ENCODE peak calls at places on chromosomes 7 and 10, in five cellular contexts. K, R, F, A and Y are unnamed samples.

GRCh38 chr10:12121673-12122072 is 7.8 kb upstream of the SEC61A2 start:
- DNase-seq in K (no peak), R (no peak), F (no peak), A (no peak), Y (no peak)

GRCh38 chr7:110371709-110372108 is 719.2 kb upstream of the LRRN3 start:
- DNase-seq in K (no peak), R (no peak), F (no peak), A (no peak), Y (no peak)

GRCh38 chr7:92758796-92759431 is 77.5 kb downstream of the CDK6 start:
- DNase-seq in K (peak; percentile 40), R (no peak), F (no peak), A (no peak), Y (no peak)

GRCh38 chr7:53642361-53642760 is 606.9 kb downstream of the POM121L12 start:
- DNase-seq in K (no peak), R (no peak), F (no peak), A (no peak), Y (no peak)

GRCh38 chr10:95276367-95277200 is 14.2 kb downstream of the PDLIM1 start:
- DNase-seq in K (no peak), R (no peak), F (no peak), A (peak; percentile 51), Y (no peak)

GRCh38 chr10:127347202-127347959 is 151.0 kb upstream of the INSYN2A start:
- DNase-seq in K (no peak), R (no peak), F (no peak), A (no peak), Y (no peak)

GRCh38 chr7:38424750-38425463 is 151.5 kb upstream of the TARP start:
- DNase-seq in K (no peak), R (no peak), F (no peak), A (peak; percentile 23), Y (no peak)

GRCh38 chr7:156109988-156110387 is 297.7 kb upstream of the SHH start:
- DNase-seq in K (no peak), R (no peak), F (no peak), A (no peak), Y (no peak)

GRCh38 chr10:117365612-117366011 is 9.6 kb downstream of the PDZD8 start:
- DNase-seq in K (no peak), R (no peak), F (no peak), A (no peak), Y (no peak)

GRCh38 chr10:91354686-91355085 is 55.5 kb upstream of the HECTD2 start:
- DNase-seq in K (no peak), R (no peak), F (no peak), A (no peak), Y (no peak)

GRCh38 chr10:18164771-18165361 is 24.6 kb downstream of the CACNB2 start:
- DNase-seq in K (peak; percentile 91), R (no peak), F (no peak), A (peak; percentile 98), Y (no peak)

GRCh38 chr7:132825222-132825621 is 249.0 kb upstream of the PLXNA4 start:
- DNase-seq in K (no peak), R (no peak), F (no peak), A (no peak), Y (no peak)

GRCh38 chr10:18340496-18341051 is 200.3 kb downstream of the CACNB2 start:
- DNase-seq in K (peak; percentile 9), R (no peak), F (no peak), A (peak; percentile 15), Y (no peak)

GRCh38 chr7:24942226-24942625 is 37.8 kb downstream of the OSBPL3 start:
- DNase-seq in K (no peak), R (no peak), F (no peak), A (no peak), Y (no peak)

GRCh38 chr7:13017325-13017853 is 330.0 kb downstream of the ARL4A start:
- DNase-seq in K (no peak), R (no peak), F (no peak), A (peak; percentile 79), Y (no peak)

GRCh38 chr7:40536406-40536805 is 401.6 kb downstream of the SUGCT start:
- DNase-seq in K (peak; percentile 4), R (no peak), F (no peak), A (no peak), Y (no peak)

GRCh38 chr10:103890194-103890658 is 27.8 kb downstream of the STN1 start:
- DNase-seq in K (no peak), R (no peak), F (no peak), A (peak; percentile 29), Y (peak; percentile 69)

GRCh38 chr10:6416892-6417512 is 163.1 kb downstream of the PRKCQ start:
- DNase-seq in K (peak; percentile 34), R (no peak), F (peak; percentile 69), A (peak; percentile 59), Y (no peak)

GRCh38 chr7:42621543-42622219 is 290.2 kb downstream of the C7orf25 start:
- DNase-seq in K (no peak), R (no peak), F (no peak), A (no peak), Y (no peak)

GRCh38 chr7:44563171-44563679 is 10.5 kb downstream of the DDX56 start:
- DNase-seq in K (no peak), R (no peak), F (no peak), A (no peak), Y (no peak)

GRCh38 chr10:30763933-30764332 is 134.4 kb upstream of the LYZL2 start:
- DNase-seq in K (no peak), R (no peak), F (no peak), A (no peak), Y (peak; percentile 67)

GRCh38 chr7:105493928-105494325 is 28.1 kb downstream of the PUS7 start:
- DNase-seq in K (peak; percentile 92), R (no peak), F (no peak), A (peak; percentile 14), Y (no peak)

GRCh38 chr7:103856929-103857328 is 132.5 kb downstream of the RELN start:
- DNase-seq in K (no peak), R (no peak), F (no peak), A (no peak), Y (no peak)

GRCh38 chr10:70603439-70603778 is 868 bp upstream of the PRF1 start:
- DNase-seq in K (no peak), R (no peak), F (no peak), A (no peak), Y (no peak)

GRCh38 chr7:128937647-128938523 is at the start of gene IRF5:
- DNase-seq in K (no peak), R (no peak), F (no peak), A (no peak), Y (peak; percentile 73)

GRCh38 chr7:144821069-144821468 is 14.8 kb downstream of the TPK1 start:
- DNase-seq in K (no peak), R (no peak), F (no peak), A (no peak), Y (no peak)

GRCh38 chr7:15168489-15168888 is 265.9 kb upstream of the DGKB start:
- DNase-seq in K (no peak), R (no peak), F (no peak), A (no peak), Y (no peak)
- TF ChIP-seq CTCF in K (no peak), R (no peak), F (no peak), A (peak; percentile 3), Y (no peak)

DNA sequence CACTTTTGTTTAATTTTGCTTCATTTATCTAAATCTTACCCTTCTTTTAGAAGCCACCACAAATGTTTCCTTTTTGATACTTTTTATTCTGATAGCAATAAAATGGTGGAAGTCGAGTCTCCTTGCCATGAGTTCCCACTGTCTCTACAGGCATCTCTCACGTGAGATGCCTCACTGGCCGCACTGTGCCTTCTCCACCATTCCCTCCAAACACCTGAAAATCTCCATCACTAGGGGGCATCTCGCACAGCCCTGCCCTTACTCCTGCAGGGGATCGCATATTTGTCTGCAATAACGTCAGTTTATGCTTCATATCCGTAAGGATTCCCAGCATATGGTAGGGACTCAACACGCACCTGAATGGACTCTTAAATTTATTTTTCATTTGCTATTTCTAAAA is 56.3 kb upstream of the NCAPG2 start:
- DNase-seq in K (no peak), R (no peak), F (no peak), A (no peak), Y (no peak)
- TF ChIP-seq CTCF in K (peak; percentile 31), R (no peak), F (peak; percentile 54), A (peak; percentile 30), Y (no peak)

GRCh38 chr7:5476001-5476400 is 52.4 kb upstream of the TNRC18 start:
- DNase-seq in K (no peak), R (peak; percentile 29), F (no peak), A (no peak), Y (no peak)

GRCh38 chr7:5478568-5479045 is 55.0 kb upstream of the TNRC18 start:
- DNase-seq in K (no peak), R (peak; percentile 56), F (no peak), A (no peak), Y (no peak)

GRCh38 chr7:5477126-5477525 is 53.5 kb upstream of the TNRC18 start:
- DNase-seq in K (no peak), R (no peak), F (no peak), A (no peak), Y (no peak)

GRCh38 chr7:5479133-5479745 is 55.6 kb upstream of the TNRC18 start:
- DNase-seq in K (peak; percentile 85), R (no peak), F (no peak), A (no peak), Y (no peak)

DNA sequence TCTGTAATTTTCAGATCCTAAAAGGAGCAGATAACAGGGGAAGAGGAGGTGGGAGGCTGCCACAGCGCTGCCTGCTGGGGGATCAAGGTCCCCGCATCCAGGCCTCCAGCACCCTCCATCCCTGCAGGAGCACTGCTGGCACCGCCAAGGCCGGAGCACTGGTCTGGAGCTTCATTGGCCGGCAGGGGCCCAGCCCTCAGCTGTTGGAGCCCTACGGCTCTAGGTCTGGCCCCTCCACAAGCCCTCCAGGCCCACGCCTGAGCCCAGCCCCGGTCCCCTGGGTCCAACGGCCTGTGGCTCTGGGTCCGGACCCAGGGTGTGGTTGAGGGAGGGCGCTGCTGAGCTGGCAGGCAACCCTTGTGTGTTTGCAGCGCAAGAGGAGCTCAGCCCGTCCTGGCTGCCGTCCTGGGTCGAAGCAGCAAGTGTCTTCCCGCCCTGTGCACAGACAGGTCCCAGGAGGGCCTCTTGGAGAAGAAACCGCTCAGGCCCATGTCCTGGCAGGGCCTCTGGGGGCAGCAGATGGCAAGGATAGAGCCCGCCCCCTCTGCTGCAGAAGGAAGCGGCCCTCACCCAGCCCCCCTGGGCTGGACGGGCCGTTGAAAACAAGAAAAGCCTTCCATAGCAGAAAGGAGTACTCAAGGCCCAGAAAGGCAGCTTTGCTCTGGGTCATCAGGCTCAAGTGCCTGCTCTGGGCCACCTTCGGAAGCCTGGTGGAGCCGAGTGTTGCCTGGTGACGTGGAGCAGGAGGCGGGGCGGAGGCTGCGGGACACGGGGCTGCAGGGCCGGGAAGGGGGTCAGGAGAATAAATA is 54.3 kb upstream of the TNRC18 start:
- DNase-seq in K (no peak), R (peak; percentile 81), F (no peak), A (no peak), Y (no peak)
- TF ChIP-seq CTCF in K (peak; percentile 41), R (peak; percentile 51), F (no peak), A (peak; percentile 20), Y (peak; percentile 71)

GRCh38 chr10:3239920-3240909 is 67.6 kb upstream of the PITRM1 start:
- DNase-seq in K (no peak), R (no peak), F (no peak), A (no peak), Y (no peak)

GRCh38 chr10:3238115-3238871 is 65.7 kb upstream of the PITRM1 start:
- DNase-seq in K (no peak), R (no peak), F (no peak), A (no peak), Y (no peak)

GRCh38 chr10:3237530-3237929 is 64.9 kb upstream of the PITRM1 start:
- DNase-seq in K (no peak), R (no peak), F (no peak), A (no peak), Y (no peak)

GRCh38 chr10:3241128-3242057 is 68.8 kb upstream of the PITRM1 start:
- DNase-seq in K (no peak), R (no peak), F (no peak), A (no peak), Y (no peak)

GRCh38 chr10:3239066-3239919 is 66.7 kb upstream of the PITRM1 start:
- DNase-seq in K (peak; percentile 66), R (peak; percentile 84), F (peak; percentile 36), A (peak; percentile 74), Y (peak; percentile 58)
- TF ChIP-seq CTCF in K (peak; percentile 97), R (peak; percentile 86), F (peak; percentile 79), A (peak; percentile 83), Y (peak; percentile 93)